ENCODE peak calls at places on chromosomes 6 and 20, in ten cellular contexts. A is keratinocyte; F is dorsolateral prefrontal cortex; U is heart right ventricle; Q is myocyte; R is NAMALWA; D is stimulated activated CD4-positive, alpha-beta T cell treated with anti-CD3 and anti-CD28 coated beads, Interleukin-4, amount 100 ng/mL, for 24 hours; N is stimulated activated CD8-positive, alpha-beta memory T cell treated with anti-CD3 and anti-CD28 coated beads, Interleukin-2, amount 100 ng/mL, for 1 hour; C is WTC11; S is activated T-cell treated with anti-CD3 and anti-CD28 coated beads for 1 hour. H is an unnamed sample.

GRCh38 chr20:48052492-48052870 is 267.2 kb upstream of the SULF2 start:
- DNase-seq in A (no peak), R (no peak), N (no peak), C (no peak), U (no peak), D (no peak), Q (no peak), F (no peak), S (no peak), H (peak; percentile 20)

GRCh38 chr6:117613920-117614535 is 11.7 kb upstream of the GOPC start:
- DNase-seq in U (no peak), C (no peak), F (no peak), Q (peak; percentile 65), R (no peak), A (no peak), N (no peak), S (no peak), D (no peak), H (no peak)

GRCh38 chr20:57897891-57898290 is 188.1 kb upstream of the PMEPA1 start:
- DNase-seq in F (no peak), Q (no peak), D (no peak), C (no peak), S (no peak), N (no peak), R (no peak), U (no peak), A (no peak), H (no peak)

GRCh38 chr20:63740070-63740500 is 509 bp downstream of the SLC2A4RG start:
- DNase-seq in D (peak; percentile 38), U (peak; percentile 65), R (no peak), S (no peak), Q (peak; percentile 63), F (no peak), A (no peak), C (peak; percentile 60), N (no peak), H (no peak)

GRCh38 chr6:138520463-138520862 is 21.2 kb upstream of the NHSL1 start:
- DNase-seq in C (no peak), F (no peak), A (no peak), N (no peak), R (peak; percentile 56), S (no peak), U (no peak), Q (peak; percentile 30), D (no peak), H (no peak)

GRCh38 chr6:155313602-155314091 is 637 bp downstream of the TFB1M start:
- DNase-seq in S (no peak), Q (no peak), U (no peak), D (peak; percentile 16), C (no peak), R (peak; percentile 72), A (no peak), F (no peak), N (peak; percentile 29), H (no peak)

GRCh38 chr20:22410556-22411130 is 173.7 kb downstream of the FOXA2 start:
- DNase-seq in S (no peak), Q (no peak), D (no peak), N (no peak), R (no peak), A (no peak), F (no peak), U (no peak), C (no peak), H (no peak)

GRCh38 chr20:33791021-33791420 is 20.1 kb upstream of the CHMP4B start:
- DNase-seq in F (no peak), Q (no peak), U (no peak), C (no peak), R (no peak), A (no peak), S (no peak), D (no peak), N (no peak), H (no peak)

GRCh38 chr6:157091832-157092231 is 231.5 kb downstream of the TMEM242 start:
- DNase-seq in D (no peak), C (no peak), N (no peak), A (no peak), R (no peak), U (no peak), S (no peak), F (no peak), Q (no peak), H (no peak)

GRCh38 chr20:36555248-36555647 is 13.9 kb downstream of the MYL9 start:
- DNase-seq in A (no peak), F (no peak), R (no peak), Q (no peak), U (no peak), N (no peak), D (no peak), S (no peak), C (no peak), H (no peak)

GRCh38 chr6:122804962-122805499 is 16.0 kb downstream of the SMPDL3A start:
- DNase-seq in Q (no peak), F (no peak), C (no peak), U (no peak), R (no peak), S (no peak), D (no peak), A (no peak), N (no peak), H (no peak)

GRCh38 chr6:138920906-138921305 is 67.1 kb downstream of the REPS1 start:
- DNase-seq in S (no peak), A (no peak), D (no peak), U (no peak), R (no peak), C (no peak), Q (no peak), F (no peak), N (no peak), H (no peak)

GRCh38 chr6:151916680-151917164 is 109.2 kb downstream of the ESR1 start:
- DNase-seq in C (no peak), N (no peak), U (no peak), R (no peak), A (peak; percentile 97), S (no peak), D (no peak), Q (peak; percentile 45), F (no peak), H (no peak)

GRCh38 chr20:6388666-6389197 is 265.9 kb upstream of the FERMT1 start:
- DNase-seq in D (no peak), A (no peak), S (no peak), C (no peak), N (no peak), R (no peak), Q (no peak), U (no peak), F (no peak), H (no peak)

GRCh38 chr6:4059115-4059777 is 19.7 kb downstream of the FAM217A start:
- DNase-seq in F (no peak), A (peak; percentile 56), U (no peak), D (peak; percentile 64), C (no peak), R (no peak), S (peak; percentile 32), Q (peak; percentile 41), N (peak; percentile 28), H (no peak)

GRCh38 chr6:77341058-77341986 is 122.0 kb downstream of the HTR1B start:
- DNase-seq in A (no peak), N (no peak), R (no peak), F (no peak), S (no peak), D (no peak), Q (no peak), U (peak; percentile 37), C (no peak), H (no peak)

GRCh38 chr6:56890683-56891429 is 64.1 kb upstream of the BEND6 start:
- DNase-seq in A (no peak), D (peak; percentile 20), Q (peak; percentile 67), U (no peak), F (no peak), R (peak; percentile 15), S (no peak), N (no peak), C (no peak), H (no peak)

GRCh38 chr6:53494076-53494475 is 50.8 kb downstream of the GCLC start:
- DNase-seq in S (no peak), C (no peak), N (no peak), F (no peak), A (no peak), D (no peak), Q (no peak), U (no peak), R (no peak), H (no peak)

GRCh38 chr6:170166511-170167122 is 124.3 kb downstream of the DLL1 start:
- DNase-seq in F (peak; percentile 38), C (no peak), D (no peak), A (no peak), Q (no peak), R (no peak), U (no peak), N (no peak), S (no peak), H (no peak)

GRCh38 chr6:93036835-93037234 is 382.5 kb downstream of the EPHA7 start:
- DNase-seq in C (no peak), F (no peak), D (no peak), Q (peak; percentile 15), S (no peak), R (peak; percentile 35), U (no peak), N (no peak), A (no peak), H (peak; percentile 18)

GRCh38 chr6:30979076-30979475 is 4.4 kb upstream of the MUC21 start:
- DNase-seq in R (no peak), Q (no peak), A (no peak), D (no peak), F (no peak), U (no peak), C (no peak), N (no peak), S (no peak), H (no peak)

GRCh38 chr20:38299963-38300362 is 4.0 kb upstream of the BPI start:
- DNase-seq in Q (no peak), S (no peak), A (no peak), U (no peak), R (no peak), C (no peak), F (no peak), N (no peak), D (no peak), H (no peak)

GRCh38 chr6:14713008-14713452 is 532.8 kb upstream of the JARID2 start:
- DNase-seq in A (peak; percentile 69), U (peak; percentile 29), N (no peak), S (no peak), D (no peak), Q (peak; percentile 59), F (no peak), C (no peak), R (no peak), H (no peak)

GRCh38 chr6:113610377-113610988 is 246.7 kb upstream of the MARCKS start:
- DNase-seq in U (no peak), R (no peak), Q (no peak), D (no peak), N (no peak), A (no peak), C (no peak), S (no peak), F (no peak), H (peak; percentile 87)

GRCh38 chr6:99333068-99333467 is 16.4 kb downstream of the FAXC start:
- DNase-seq in S (no peak), C (no peak), R (no peak), A (no peak), Q (no peak), F (no peak), U (no peak), N (no peak), D (no peak), H (no peak)

GRCh38 chr6:38796850-38797249 is 81.7 kb downstream of the DNAH8 start:
- DNase-seq in U (no peak), F (no peak), C (no peak), R (no peak), N (no peak), A (no peak), D (no peak), S (no peak), Q (no peak), H (no peak)

GRCh38 chr6:38942442-38942841 is 106.1 kb upstream of the GLP1R start:
- DNase-seq in C (no peak), Q (no peak), R (no peak), N (no peak), D (no peak), A (no peak), F (no peak), S (no peak), U (no peak), H (no peak)

GRCh38 chr6:53811082-53811481 is 16.3 kb downstream of the LRRC1 start:
- DNase-seq in R (no peak), A (no peak), D (no peak), Q (no peak), U (no peak), N (no peak), F (no peak), C (no peak), S (no peak), H (no peak)